ENCODE peak calls at places on chromosome 22, in seven cellular contexts. One of them, this sample, is unnamed.

GRCh38 chr22:42655693-42656092 is 6.5 kb upstream of the CYB5R3 start:
- DNase-seq in stimulated activated CD4-positive, alpha-beta T cell treated with anti-CD3 and anti-CD28 coated beads, Interleukin-4, amount 100 ng/mL, for 1 hour: no peak
- DNase-seq in stimulated activated CD8-positive, alpha-beta memory T cell treated with anti-CD3 and anti-CD28 coated beads, Interleukin-15, amount 100 ng/mL, for 4 hours: no peak
- DNase-seq in activated T-cell treated with anti-CD3 and anti-CD28 coated beads for 1 hour: no peak
- DNase-seq in AG09309: no peak
- DNase-seq in HAP-1: no peak
- DNase-seq in iris pigment epithelial cell: no peak
- DNase-seq in this sample: peak

GRCh38 chr22:44887941-44888366 is 121.9 kb downstream of the PHF21B start:
- DNase-seq in stimulated activated CD8-positive, alpha-beta memory T cell treated with anti-CD3 and anti-CD28 coated beads, Interleukin-15, amount 100 ng/mL, for 4 hours: no peak
- DNase-seq in stimulated activated CD4-positive, alpha-beta T cell treated with anti-CD3 and anti-CD28 coated beads, Interleukin-4, amount 100 ng/mL, for 1 hour: no peak
- DNase-seq in iris pigment epithelial cell: no peak
- DNase-seq in activated T-cell treated with anti-CD3 and anti-CD28 coated beads for 1 hour: no peak
- DNase-seq in AG09309: no peak
- DNase-seq in HAP-1: peak
- DNase-seq in this sample: no peak

GRCh38 chr22:49487950-49488349 is 339.7 kb downstream of the BRD1 start:
- DNase-seq in HAP-1: no peak
- DNase-seq in iris pigment epithelial cell: no peak
- DNase-seq in AG09309: no peak
- DNase-seq in stimulated activated CD8-positive, alpha-beta memory T cell treated with anti-CD3 and anti-CD28 coated beads, Interleukin-15, amount 100 ng/mL, for 4 hours: no peak
- DNase-seq in activated T-cell treated with anti-CD3 and anti-CD28 coated beads for 1 hour: no peak
- DNase-seq in stimulated activated CD4-positive, alpha-beta T cell treated with anti-CD3 and anti-CD28 coated beads, Interleukin-4, amount 100 ng/mL, for 1 hour: no peak
- DNase-seq in this sample: no peak

GRCh38 chr22:39325392-39325932 is 6.0 kb upstream of the RPL3 start:
- DNase-seq in stimulated activated CD4-positive, alpha-beta T cell treated with anti-CD3 and anti-CD28 coated beads, Interleukin-4, amount 100 ng/mL, for 1 hour: no peak
- DNase-seq in iris pigment epithelial cell: no peak
- DNase-seq in stimulated activated CD8-positive, alpha-beta memory T cell treated with anti-CD3 and anti-CD28 coated beads, Interleukin-15, amount 100 ng/mL, for 4 hours: no peak
- DNase-seq in AG09309: no peak
- DNase-seq in HAP-1: no peak
- DNase-seq in activated T-cell treated with anti-CD3 and anti-CD28 coated beads for 1 hour: no peak
- DNase-seq in this sample: no peak

GRCh38 chr22:47043835-47044721 is 281.6 kb downstream of the TBC1D22A start:
- DNase-seq in activated T-cell treated with anti-CD3 and anti-CD28 coated beads for 1 hour: no peak
- DNase-seq in HAP-1: no peak
- DNase-seq in stimulated activated CD8-positive, alpha-beta memory T cell treated with anti-CD3 and anti-CD28 coated beads, Interleukin-15, amount 100 ng/mL, for 4 hours: no peak
- DNase-seq in iris pigment epithelial cell: peak
- DNase-seq in stimulated activated CD4-positive, alpha-beta T cell treated with anti-CD3 and anti-CD28 coated beads, Interleukin-4, amount 100 ng/mL, for 1 hour: no peak
- DNase-seq in AG09309: no peak
- DNase-seq in this sample: no peak

GRCh38 chr22:46612341-46612903 is 7.8 kb upstream of the GRAMD4 start:
- DNase-seq in AG09309: no peak
- DNase-seq in activated T-cell treated with anti-CD3 and anti-CD28 coated beads for 1 hour: no peak
- DNase-seq in iris pigment epithelial cell: no peak
- DNase-seq in stimulated activated CD4-positive, alpha-beta T cell treated with anti-CD3 and anti-CD28 coated beads, Interleukin-4, amount 100 ng/mL, for 1 hour: no peak
- DNase-seq in stimulated activated CD8-positive, alpha-beta memory T cell treated with anti-CD3 and anti-CD28 coated beads, Interleukin-15, amount 100 ng/mL, for 4 hours: no peak
- DNase-seq in HAP-1: no peak
- DNase-seq in this sample: no peak

GRCh38 chr22:39535302-39535805 is 2.8 kb upstream of the RPS19BP1 start:
- DNase-seq in stimulated activated CD4-positive, alpha-beta T cell treated with anti-CD3 and anti-CD28 coated beads, Interleukin-4, amount 100 ng/mL, for 1 hour: no peak
- DNase-seq in iris pigment epithelial cell: no peak
- DNase-seq in AG09309: no peak
- DNase-seq in stimulated activated CD8-positive, alpha-beta memory T cell treated with anti-CD3 and anti-CD28 coated beads, Interleukin-15, amount 100 ng/mL, for 4 hours: no peak
- DNase-seq in activated T-cell treated with anti-CD3 and anti-CD28 coated beads for 1 hour: no peak
- DNase-seq in HAP-1: no peak
- DNase-seq in this sample: no peak

GRCh38 chr22:27596133-27596905 is 205.2 kb downstream of the MN1 start:
- DNase-seq in activated T-cell treated with anti-CD3 and anti-CD28 coated beads for 1 hour: no peak
- DNase-seq in HAP-1: no peak
- DNase-seq in iris pigment epithelial cell: no peak
- DNase-seq in AG09309: no peak
- DNase-seq in stimulated activated CD4-positive, alpha-beta T cell treated with anti-CD3 and anti-CD28 coated beads, Interleukin-4, amount 100 ng/mL, for 1 hour: no peak
- DNase-seq in stimulated activated CD8-positive, alpha-beta memory T cell treated with anti-CD3 and anti-CD28 coated beads, Interleukin-15, amount 100 ng/mL, for 4 hours: no peak
- DNase-seq in this sample: no peak

GRCh38 chr22:22709719-22710445 is 65.5 kb downstream of the GGTLC2 start:
- DNase-seq in stimulated activated CD8-positive, alpha-beta memory T cell treated with anti-CD3 and anti-CD28 coated beads, Interleukin-15, amount 100 ng/mL, for 4 hours: no peak
- DNase-seq in stimulated activated CD4-positive, alpha-beta T cell treated with anti-CD3 and anti-CD28 coated beads, Interleukin-4, amount 100 ng/mL, for 1 hour: no peak
- DNase-seq in activated T-cell treated with anti-CD3 and anti-CD28 coated beads for 1 hour: no peak
- DNase-seq in iris pigment epithelial cell: peak
- DNase-seq in HAP-1: peak
- DNase-seq in AG09309: no peak
- DNase-seq in this sample: no peak

GRCh38 chr22:45651931-45652528 is 19.6 kb upstream of the ATXN10 start:
- DNase-seq in HAP-1: no peak
- DNase-seq in iris pigment epithelial cell: no peak
- DNase-seq in AG09309: no peak
- DNase-seq in stimulated activated CD8-positive, alpha-beta memory T cell treated with anti-CD3 and anti-CD28 coated beads, Interleukin-15, amount 100 ng/mL, for 4 hours: no peak
- DNase-seq in stimulated activated CD4-positive, alpha-beta T cell treated with anti-CD3 and anti-CD28 coated beads, Interleukin-4, amount 100 ng/mL, for 1 hour: no peak
- DNase-seq in activated T-cell treated with anti-CD3 and anti-CD28 coated beads for 1 hour: no peak
- DNase-seq in this sample: no peak

GRCh38 chr22:34847072-34847471 is 218.9 kb upstream of the ISX start:
- DNase-seq in iris pigment epithelial cell: no peak
- DNase-seq in stimulated activated CD4-positive, alpha-beta T cell treated with anti-CD3 and anti-CD28 coated beads, Interleukin-4, amount 100 ng/mL, for 1 hour: no peak
- DNase-seq in stimulated activated CD8-positive, alpha-beta memory T cell treated with anti-CD3 and anti-CD28 coated beads, Interleukin-15, amount 100 ng/mL, for 4 hours: no peak
- DNase-seq in AG09309: no peak
- DNase-seq in HAP-1: no peak
- DNase-seq in activated T-cell treated with anti-CD3 and anti-CD28 coated beads for 1 hour: no peak
- DNase-seq in this sample: no peak

GRCh38 chr22:17838180-17838865 is 64.1 kb upstream of the BID start:
- DNase-seq in AG09309: no peak
- DNase-seq in HAP-1: no peak
- DNase-seq in stimulated activated CD4-positive, alpha-beta T cell treated with anti-CD3 and anti-CD28 coated beads, Interleukin-4, amount 100 ng/mL, for 1 hour: no peak
- DNase-seq in iris pigment epithelial cell: no peak
- DNase-seq in stimulated activated CD8-positive, alpha-beta memory T cell treated with anti-CD3 and anti-CD28 coated beads, Interleukin-15, amount 100 ng/mL, for 4 hours: no peak
- DNase-seq in activated T-cell treated with anti-CD3 and anti-CD28 coated beads for 1 hour: no peak
- DNase-seq in this sample: no peak

GRCh38 chr22:28229566-28230483 is 310.8 kb upstream of the PITPNB start:
- DNase-seq in HAP-1: no peak
- DNase-seq in activated T-cell treated with anti-CD3 and anti-CD28 coated beads for 1 hour: no peak
- DNase-seq in stimulated activated CD8-positive, alpha-beta memory T cell treated with anti-CD3 and anti-CD28 coated beads, Interleukin-15, amount 100 ng/mL, for 4 hours: no peak
- DNase-seq in iris pigment epithelial cell: peak
- DNase-seq in AG09309: no peak
- DNase-seq in stimulated activated CD4-positive, alpha-beta T cell treated with anti-CD3 and anti-CD28 coated beads, Interleukin-4, amount 100 ng/mL, for 1 hour: no peak
- DNase-seq in this sample: no peak

GRCh38 chr22:46587492-46588278 is 32.5 kb upstream of the GRAMD4 start:
- DNase-seq in activated T-cell treated with anti-CD3 and anti-CD28 coated beads for 1 hour: no peak
- DNase-seq in AG09309: no peak
- DNase-seq in stimulated activated CD8-positive, alpha-beta memory T cell treated with anti-CD3 and anti-CD28 coated beads, Interleukin-15, amount 100 ng/mL, for 4 hours: no peak
- DNase-seq in iris pigment epithelial cell: no peak
- DNase-seq in HAP-1: no peak
- DNase-seq in stimulated activated CD4-positive, alpha-beta T cell treated with anti-CD3 and anti-CD28 coated beads, Interleukin-4, amount 100 ng/mL, for 1 hour: no peak
- DNase-seq in this sample: peak

GRCh38 chr22:48222742-48223487 is 1460.5 kb downstream of the TBC1D22A start:
- DNase-seq in HAP-1: no peak
- DNase-seq in stimulated activated CD8-positive, alpha-beta memory T cell treated with anti-CD3 and anti-CD28 coated beads, Interleukin-15, amount 100 ng/mL, for 4 hours: no peak
- DNase-seq in AG09309: no peak
- DNase-seq in activated T-cell treated with anti-CD3 and anti-CD28 coated beads for 1 hour: no peak
- DNase-seq in iris pigment epithelial cell: no peak
- DNase-seq in stimulated activated CD4-positive, alpha-beta T cell treated with anti-CD3 and anti-CD28 coated beads, Interleukin-4, amount 100 ng/mL, for 1 hour: no peak
- DNase-seq in this sample: no peak

GRCh38 chr22:35037089-35037488 is 28.9 kb upstream of the ISX start:
- DNase-seq in stimulated activated CD4-positive, alpha-beta T cell treated with anti-CD3 and anti-CD28 coated beads, Interleukin-4, amount 100 ng/mL, for 1 hour: no peak
- DNase-seq in iris pigment epithelial cell: no peak
- DNase-seq in activated T-cell treated with anti-CD3 and anti-CD28 coated beads for 1 hour: no peak
- DNase-seq in stimulated activated CD8-positive, alpha-beta memory T cell treated with anti-CD3 and anti-CD28 coated beads, Interleukin-15, amount 100 ng/mL, for 4 hours: no peak
- DNase-seq in HAP-1: no peak
- DNase-seq in AG09309: no peak
- DNase-seq in this sample: no peak

GRCh38 chr22:48318575-48319320 is 1508.9 kb downstream of the BRD1 start:
- DNase-seq in iris pigment epithelial cell: no peak
- DNase-seq in stimulated activated CD4-positive, alpha-beta T cell treated with anti-CD3 and anti-CD28 coated beads, Interleukin-4, amount 100 ng/mL, for 1 hour: no peak
- DNase-seq in activated T-cell treated with anti-CD3 and anti-CD28 coated beads for 1 hour: no peak
- DNase-seq in stimulated activated CD8-positive, alpha-beta memory T cell treated with anti-CD3 and anti-CD28 coated beads, Interleukin-15, amount 100 ng/mL, for 4 hours: no peak
- DNase-seq in HAP-1: no peak
- DNase-seq in AG09309: no peak
- DNase-seq in this sample: no peak

GRCh38 chr22:32307617-32308016 is 50.0 kb upstream of the RFPL3 start:
- DNase-seq in iris pigment epithelial cell: no peak
- DNase-seq in HAP-1: no peak
- DNase-seq in stimulated activated CD4-positive, alpha-beta T cell treated with anti-CD3 and anti-CD28 coated beads, Interleukin-4, amount 100 ng/mL, for 1 hour: no peak
- DNase-seq in stimulated activated CD8-positive, alpha-beta memory T cell treated with anti-CD3 and anti-CD28 coated beads, Interleukin-15, amount 100 ng/mL, for 4 hours: no peak
- DNase-seq in AG09309: no peak
- DNase-seq in activated T-cell treated with anti-CD3 and anti-CD28 coated beads for 1 hour: no peak
- DNase-seq in this sample: no peak

GRCh38 chr22:19689408-19689807 is 24.9 kb upstream of the SEPTIN5 start:
- DNase-seq in activated T-cell treated with anti-CD3 and anti-CD28 coated beads for 1 hour: no peak
- DNase-seq in HAP-1: no peak
- DNase-seq in stimulated activated CD8-positive, alpha-beta memory T cell treated with anti-CD3 and anti-CD28 coated beads, Interleukin-15, amount 100 ng/mL, for 4 hours: no peak
- DNase-seq in AG09309: no peak
- DNase-seq in stimulated activated CD4-positive, alpha-beta T cell treated with anti-CD3 and anti-CD28 coated beads, Interleukin-4, amount 100 ng/mL, for 1 hour: no peak
- DNase-seq in iris pigment epithelial cell: no peak
- DNase-seq in this sample: no peak

GRCh38 chr22:31118046-31118820 is 4.5 kb upstream of the INPP5J start:
- DNase-seq in iris pigment epithelial cell: no peak
- DNase-seq in AG09309: no peak
- DNase-seq in stimulated activated CD8-positive, alpha-beta memory T cell treated with anti-CD3 and anti-CD28 coated beads, Interleukin-15, amount 100 ng/mL, for 4 hours: no peak
- DNase-seq in HAP-1: no peak
- DNase-seq in activated T-cell treated with anti-CD3 and anti-CD28 coated beads for 1 hour: no peak
- DNase-seq in stimulated activated CD4-positive, alpha-beta T cell treated with anti-CD3 and anti-CD28 coated beads, Interleukin-4, amount 100 ng/mL, for 1 hour: no peak
- DNase-seq in this sample: no peak

GRCh38 chr22:37777122-37777687 is 30.5 kb upstream of the GCAT start:
- DNase-seq in HAP-1: peak
- DNase-seq in activated T-cell treated with anti-CD3 and anti-CD28 coated beads for 1 hour: no peak
- DNase-seq in AG09309: peak
- DNase-seq in iris pigment epithelial cell: peak
- DNase-seq in stimulated activated CD8-positive, alpha-beta memory T cell treated with anti-CD3 and anti-CD28 coated beads, Interleukin-15, amount 100 ng/mL, for 4 hours: no peak
- DNase-seq in stimulated activated CD4-positive, alpha-beta T cell treated with anti-CD3 and anti-CD28 coated beads, Interleukin-4, amount 100 ng/mL, for 1 hour: no peak
- DNase-seq in this sample: no peak

GRCh38 chr22:37187552-37187890 is 526 bp downstream of the C1QTNF6 start:
- DNase-seq in iris pigment epithelial cell: no peak
- DNase-seq in HAP-1: no peak
- DNase-seq in activated T-cell treated with anti-CD3 and anti-CD28 coated beads for 1 hour: no peak
- DNase-seq in stimulated activated CD8-positive, alpha-beta memory T cell treated with anti-CD3 and anti-CD28 coated beads, Interleukin-15, amount 100 ng/mL, for 4 hours: no peak
- DNase-seq in AG09309: no peak
- DNase-seq in stimulated activated CD4-positive, alpha-beta T cell treated with anti-CD3 and anti-CD28 coated beads, Interleukin-4, amount 100 ng/mL, for 1 hour: no peak
- DNase-seq in this sample: peak

GRCh38 chr22:44587911-44588310 is 89.9 kb upstream of the RTL6 start:
- DNase-seq in AG09309: no peak
- DNase-seq in activated T-cell treated with anti-CD3 and anti-CD28 coated beads for 1 hour: no peak
- DNase-seq in HAP-1: no peak
- DNase-seq in stimulated activated CD4-positive, alpha-beta T cell treated with anti-CD3 and anti-CD28 coated beads, Interleukin-4, amount 100 ng/mL, for 1 hour: no peak
- DNase-seq in iris pigment epithelial cell: no peak
- DNase-seq in stimulated activated CD8-positive, alpha-beta memory T cell treated with anti-CD3 and anti-CD28 coated beads, Interleukin-15, amount 100 ng/mL, for 4 hours: no peak
- DNase-seq in this sample: no peak

GRCh38 chr22:47626428-47627390 is 864.3 kb downstream of the TBC1D22A start:
- DNase-seq in HAP-1: no peak
- DNase-seq in stimulated activated CD8-positive, alpha-beta memory T cell treated with anti-CD3 and anti-CD28 coated beads, Interleukin-15, amount 100 ng/mL, for 4 hours: no peak
- DNase-seq in stimulated activated CD4-positive, alpha-beta T cell treated with anti-CD3 and anti-CD28 coated beads, Interleukin-4, amount 100 ng/mL, for 1 hour: no peak
- DNase-seq in iris pigment epithelial cell: no peak
- DNase-seq in AG09309: no peak
- DNase-seq in activated T-cell treated with anti-CD3 and anti-CD28 coated beads for 1 hour: no peak
- DNase-seq in this sample: no peak